ENCODE peak calls at places on chromosome 6, in nine cellular contexts. One of them, this sample, is unnamed.

GRCh38 chr6:139531148-139531547 is 156.7 kb upstream of the CITED2 start:
- DNase-seq in activated CD8-positive, alpha-beta memory T cell treated with anti-CD3 and anti-CD28 coated beads, Interleukin-2, amount 50 U/mL, for 4 hours: peak; percentile 23
- DNase-seq in epithelial cell of esophagus: peak; percentile 39
- DNase-seq in HL-60: no peak
- DNase-seq in H9: no peak
- DNase-seq in IMR-90: peak; percentile 62
- DNase-seq in CD4-positive, CD25-positive, alpha-beta regulatory T cell: peak; percentile 51
- DNase-seq in epithelial cell of prostate: no peak
- DNase-seq in C1 segment of cervical spinal cord: no peak
- DNase-seq in this sample: no peak

GRCh38 chr6:33908025-33908424 is 104.2 kb upstream of the MLN start:
- DNase-seq in activated CD8-positive, alpha-beta memory T cell treated with anti-CD3 and anti-CD28 coated beads, Interleukin-2, amount 50 U/mL, for 4 hours: no peak
- DNase-seq in epithelial cell of esophagus: no peak
- DNase-seq in HL-60: no peak
- DNase-seq in H9: no peak
- DNase-seq in IMR-90: no peak
- DNase-seq in CD4-positive, CD25-positive, alpha-beta regulatory T cell: no peak
- DNase-seq in epithelial cell of prostate: no peak
- DNase-seq in C1 segment of cervical spinal cord: no peak
- DNase-seq in this sample: no peak

GRCh38 chr6:32905078-32905477 is 35.8 kb downstream of the HLA-DMB start:
- DNase-seq in activated CD8-positive, alpha-beta memory T cell treated with anti-CD3 and anti-CD28 coated beads, Interleukin-2, amount 50 U/mL, for 4 hours: no peak
- DNase-seq in epithelial cell of esophagus: no peak
- DNase-seq in HL-60: no peak
- DNase-seq in H9: no peak
- DNase-seq in IMR-90: no peak
- DNase-seq in CD4-positive, CD25-positive, alpha-beta regulatory T cell: no peak
- DNase-seq in epithelial cell of prostate: no peak
- DNase-seq in C1 segment of cervical spinal cord: no peak
- DNase-seq in this sample: no peak

GRCh38 chr6:35026434-35027222 is 114.5 kb downstream of the TCP11 start:
- DNase-seq in activated CD8-positive, alpha-beta memory T cell treated with anti-CD3 and anti-CD28 coated beads, Interleukin-2, amount 50 U/mL, for 4 hours: no peak
- DNase-seq in epithelial cell of esophagus: peak; percentile 96
- DNase-seq in HL-60: no peak
- DNase-seq in H9: no peak
- DNase-seq in IMR-90: no peak
- DNase-seq in CD4-positive, CD25-positive, alpha-beta regulatory T cell: no peak
- DNase-seq in epithelial cell of prostate: peak; percentile 72
- DNase-seq in C1 segment of cervical spinal cord: no peak
- DNase-seq in this sample: no peak

GRCh38 chr6:158837684-158838625 is 18.8 kb upstream of the EZR start:
- DNase-seq in activated CD8-positive, alpha-beta memory T cell treated with anti-CD3 and anti-CD28 coated beads, Interleukin-2, amount 50 U/mL, for 4 hours: no peak
- DNase-seq in epithelial cell of esophagus: peak; percentile 77
- DNase-seq in HL-60: no peak
- DNase-seq in H9: no peak
- DNase-seq in IMR-90: peak; percentile 43
- DNase-seq in CD4-positive, CD25-positive, alpha-beta regulatory T cell: no peak
- DNase-seq in epithelial cell of prostate: no peak
- DNase-seq in C1 segment of cervical spinal cord: no peak
- DNase-seq in this sample: no peak

GRCh38 chr6:106444777-106445507 is 84.4 kb downstream of the CRYBG1 start:
- DNase-seq in activated CD8-positive, alpha-beta memory T cell treated with anti-CD3 and anti-CD28 coated beads, Interleukin-2, amount 50 U/mL, for 4 hours: no peak
- DNase-seq in epithelial cell of esophagus: peak; percentile 80
- DNase-seq in HL-60: peak; percentile 68
- DNase-seq in H9: peak; percentile 30
- DNase-seq in IMR-90: peak; percentile 69
- DNase-seq in CD4-positive, CD25-positive, alpha-beta regulatory T cell: peak; percentile 77
- DNase-seq in epithelial cell of prostate: no peak
- DNase-seq in C1 segment of cervical spinal cord: no peak
- DNase-seq in this sample: peak; percentile 31

GRCh38 chr6:85419046-85419759 is 30.7 kb upstream of the NT5E start:
- DNase-seq in activated CD8-positive, alpha-beta memory T cell treated with anti-CD3 and anti-CD28 coated beads, Interleukin-2, amount 50 U/mL, for 4 hours: no peak
- DNase-seq in epithelial cell of esophagus: peak; percentile 19
- DNase-seq in HL-60: no peak
- DNase-seq in H9: no peak
- DNase-seq in IMR-90: no peak
- DNase-seq in CD4-positive, CD25-positive, alpha-beta regulatory T cell: no peak
- DNase-seq in epithelial cell of prostate: no peak
- DNase-seq in C1 segment of cervical spinal cord: no peak
- DNase-seq in this sample: no peak

GRCh38 chr6:14880052-14880451 is 365.8 kb upstream of the JARID2 start:
- DNase-seq in activated CD8-positive, alpha-beta memory T cell treated with anti-CD3 and anti-CD28 coated beads, Interleukin-2, amount 50 U/mL, for 4 hours: no peak
- DNase-seq in epithelial cell of esophagus: no peak
- DNase-seq in HL-60: no peak
- DNase-seq in H9: no peak
- DNase-seq in IMR-90: no peak
- DNase-seq in CD4-positive, CD25-positive, alpha-beta regulatory T cell: no peak
- DNase-seq in epithelial cell of prostate: no peak
- DNase-seq in C1 segment of cervical spinal cord: no peak
- DNase-seq in this sample: no peak

GRCh38 chr6:168370310-168370991 is 50.9 kb upstream of the DACT2 start:
- DNase-seq in activated CD8-positive, alpha-beta memory T cell treated with anti-CD3 and anti-CD28 coated beads, Interleukin-2, amount 50 U/mL, for 4 hours: peak; percentile 67
- DNase-seq in epithelial cell of esophagus: no peak
- DNase-seq in HL-60: peak; percentile 48
- DNase-seq in H9: peak; percentile 85
- DNase-seq in IMR-90: no peak
- DNase-seq in CD4-positive, CD25-positive, alpha-beta regulatory T cell: peak; percentile 20
- DNase-seq in epithelial cell of prostate: no peak
- DNase-seq in C1 segment of cervical spinal cord: no peak
- DNase-seq in this sample: peak; percentile 15

GRCh38 chr6:157223021-157223430 is 100.3 kb downstream of the TMEM242 start:
- DNase-seq in activated CD8-positive, alpha-beta memory T cell treated with anti-CD3 and anti-CD28 coated beads, Interleukin-2, amount 50 U/mL, for 4 hours: no peak
- DNase-seq in epithelial cell of esophagus: no peak
- DNase-seq in HL-60: peak; percentile 72
- DNase-seq in H9: no peak
- DNase-seq in IMR-90: no peak
- DNase-seq in CD4-positive, CD25-positive, alpha-beta regulatory T cell: no peak
- DNase-seq in epithelial cell of prostate: no peak
- DNase-seq in C1 segment of cervical spinal cord: no peak
- DNase-seq in this sample: no peak

GRCh38 chr6:28944412-28945006 is 20.7 kb upstream of the TRIM27 start:
- DNase-seq in activated CD8-positive, alpha-beta memory T cell treated with anti-CD3 and anti-CD28 coated beads, Interleukin-2, amount 50 U/mL, for 4 hours: peak; percentile 67
- DNase-seq in epithelial cell of esophagus: peak; percentile 77
- DNase-seq in HL-60: peak; percentile 70
- DNase-seq in H9: peak; percentile 70
- DNase-seq in IMR-90: peak; percentile 81
- DNase-seq in CD4-positive, CD25-positive, alpha-beta regulatory T cell: peak; percentile 82
- DNase-seq in epithelial cell of prostate: no peak
- DNase-seq in C1 segment of cervical spinal cord: no peak
- DNase-seq in this sample: peak; percentile 74

GRCh38 chr6:41332842-41333736 is 2.3 kb upstream of the NCR2 start:
- DNase-seq in activated CD8-positive, alpha-beta memory T cell treated with anti-CD3 and anti-CD28 coated beads, Interleukin-2, amount 50 U/mL, for 4 hours: no peak
- DNase-seq in epithelial cell of esophagus: no peak
- DNase-seq in HL-60: no peak
- DNase-seq in H9: no peak
- DNase-seq in IMR-90: no peak
- DNase-seq in CD4-positive, CD25-positive, alpha-beta regulatory T cell: no peak
- DNase-seq in epithelial cell of prostate: no peak
- DNase-seq in C1 segment of cervical spinal cord: no peak
- DNase-seq in this sample: no peak

GRCh38 chr6:106972500-106972899 is 2.0 kb downstream of the CD24 start:
- DNase-seq in activated CD8-positive, alpha-beta memory T cell treated with anti-CD3 and anti-CD28 coated beads, Interleukin-2, amount 50 U/mL, for 4 hours: no peak
- DNase-seq in epithelial cell of esophagus: peak; percentile 28
- DNase-seq in HL-60: no peak
- DNase-seq in H9: no peak
- DNase-seq in IMR-90: no peak
- DNase-seq in CD4-positive, CD25-positive, alpha-beta regulatory T cell: no peak
- DNase-seq in epithelial cell of prostate: no peak
- DNase-seq in C1 segment of cervical spinal cord: no peak
- DNase-seq in this sample: no peak

GRCh38 chr6:142380626-142381025 is 78.8 kb downstream of the ADGRG6 start:
- DNase-seq in activated CD8-positive, alpha-beta memory T cell treated with anti-CD3 and anti-CD28 coated beads, Interleukin-2, amount 50 U/mL, for 4 hours: no peak
- DNase-seq in epithelial cell of esophagus: no peak
- DNase-seq in HL-60: peak; percentile 19
- DNase-seq in H9: no peak
- DNase-seq in IMR-90: no peak
- DNase-seq in CD4-positive, CD25-positive, alpha-beta regulatory T cell: no peak
- DNase-seq in epithelial cell of prostate: no peak
- DNase-seq in C1 segment of cervical spinal cord: no peak
- DNase-seq in this sample: no peak

GRCh38 chr6:153104220-153104619 is 26.9 kb downstream of the RGS17 start:
- DNase-seq in activated CD8-positive, alpha-beta memory T cell treated with anti-CD3 and anti-CD28 coated beads, Interleukin-2, amount 50 U/mL, for 4 hours: no peak
- DNase-seq in epithelial cell of esophagus: no peak
- DNase-seq in HL-60: no peak
- DNase-seq in H9: no peak
- DNase-seq in IMR-90: no peak
- DNase-seq in CD4-positive, CD25-positive, alpha-beta regulatory T cell: no peak
- DNase-seq in epithelial cell of prostate: no peak
- DNase-seq in C1 segment of cervical spinal cord: no peak
- DNase-seq in this sample: no peak

GRCh38 chr6:53956068-53956711 is 155.1 kb upstream of the MLIP start:
- DNase-seq in activated CD8-positive, alpha-beta memory T cell treated with anti-CD3 and anti-CD28 coated beads, Interleukin-2, amount 50 U/mL, for 4 hours: no peak
- DNase-seq in epithelial cell of esophagus: peak; percentile 80
- DNase-seq in HL-60: peak; percentile 39
- DNase-seq in H9: peak; percentile 88
- DNase-seq in IMR-90: peak; percentile 70
- DNase-seq in CD4-positive, CD25-positive, alpha-beta regulatory T cell: no peak
- DNase-seq in epithelial cell of prostate: peak; percentile 14
- DNase-seq in C1 segment of cervical spinal cord: no peak
- DNase-seq in this sample: no peak

GRCh38 chr6:247353-247752 is 44.9 kb upstream of the DUSP22 start:
- DNase-seq in activated CD8-positive, alpha-beta memory T cell treated with anti-CD3 and anti-CD28 coated beads, Interleukin-2, amount 50 U/mL, for 4 hours: no peak
- DNase-seq in epithelial cell of esophagus: no peak
- DNase-seq in HL-60: no peak
- DNase-seq in H9: no peak
- DNase-seq in IMR-90: no peak
- DNase-seq in CD4-positive, CD25-positive, alpha-beta regulatory T cell: no peak
- DNase-seq in epithelial cell of prostate: no peak
- DNase-seq in C1 segment of cervical spinal cord: no peak
- DNase-seq in this sample: no peak

GRCh38 chr6:41687501-41688175 is 47.8 kb downstream of the TFEB start:
- DNase-seq in activated CD8-positive, alpha-beta memory T cell treated with anti-CD3 and anti-CD28 coated beads, Interleukin-2, amount 50 U/mL, for 4 hours: no peak
- DNase-seq in epithelial cell of esophagus: peak; percentile 29
- DNase-seq in HL-60: no peak
- DNase-seq in H9: peak; percentile 94
- DNase-seq in IMR-90: no peak
- DNase-seq in CD4-positive, CD25-positive, alpha-beta regulatory T cell: no peak
- DNase-seq in epithelial cell of prostate: no peak
- DNase-seq in C1 segment of cervical spinal cord: no peak
- DNase-seq in this sample: no peak

GRCh38 chr6:10526156-10526555 is 5.0 kb downstream of the GCNT2 start:
- DNase-seq in activated CD8-positive, alpha-beta memory T cell treated with anti-CD3 and anti-CD28 coated beads, Interleukin-2, amount 50 U/mL, for 4 hours: no peak
- DNase-seq in epithelial cell of esophagus: peak; percentile 18
- DNase-seq in HL-60: no peak
- DNase-seq in H9: peak; percentile 12
- DNase-seq in IMR-90: no peak
- DNase-seq in CD4-positive, CD25-positive, alpha-beta regulatory T cell: no peak
- DNase-seq in epithelial cell of prostate: no peak
- DNase-seq in C1 segment of cervical spinal cord: no peak
- DNase-seq in this sample: no peak

GRCh38 chr6:37891072-37891471 is 71.5 kb downstream of the ZFAND3 start:
- DNase-seq in activated CD8-positive, alpha-beta memory T cell treated with anti-CD3 and anti-CD28 coated beads, Interleukin-2, amount 50 U/mL, for 4 hours: no peak
- DNase-seq in epithelial cell of esophagus: no peak
- DNase-seq in HL-60: no peak
- DNase-seq in H9: no peak
- DNase-seq in IMR-90: no peak
- DNase-seq in CD4-positive, CD25-positive, alpha-beta regulatory T cell: no peak
- DNase-seq in epithelial cell of prostate: no peak
- DNase-seq in C1 segment of cervical spinal cord: no peak
- DNase-seq in this sample: no peak

GRCh38 chr6:119308994-119309657 is 40.4 kb downstream of the MAN1A1 start:
- DNase-seq in activated CD8-positive, alpha-beta memory T cell treated with anti-CD3 and anti-CD28 coated beads, Interleukin-2, amount 50 U/mL, for 4 hours: no peak
- DNase-seq in epithelial cell of esophagus: no peak
- DNase-seq in HL-60: no peak
- DNase-seq in H9: no peak
- DNase-seq in IMR-90: no peak
- DNase-seq in CD4-positive, CD25-positive, alpha-beta regulatory T cell: no peak
- DNase-seq in epithelial cell of prostate: no peak
- DNase-seq in C1 segment of cervical spinal cord: no peak
- DNase-seq in this sample: no peak

GRCh38 chr6:136757150-136757549 is 35.1 kb downstream of the MAP3K5 start:
- DNase-seq in activated CD8-positive, alpha-beta memory T cell treated with anti-CD3 and anti-CD28 coated beads, Interleukin-2, amount 50 U/mL, for 4 hours: no peak
- DNase-seq in epithelial cell of esophagus: no peak
- DNase-seq in HL-60: no peak
- DNase-seq in H9: no peak
- DNase-seq in IMR-90: peak; percentile 36
- DNase-seq in CD4-positive, CD25-positive, alpha-beta regulatory T cell: no peak
- DNase-seq in epithelial cell of prostate: no peak
- DNase-seq in C1 segment of cervical spinal cord: no peak
- DNase-seq in this sample: no peak

GRCh38 chr6:105991561-105992314 is 94.4 kb upstream of the PRDM1 start:
- DNase-seq in activated CD8-positive, alpha-beta memory T cell treated with anti-CD3 and anti-CD28 coated beads, Interleukin-2, amount 50 U/mL, for 4 hours: peak; percentile 40
- DNase-seq in epithelial cell of esophagus: peak; percentile 39
- DNase-seq in HL-60: no peak
- DNase-seq in H9: peak; percentile 54
- DNase-seq in IMR-90: no peak
- DNase-seq in CD4-positive, CD25-positive, alpha-beta regulatory T cell: no peak
- DNase-seq in epithelial cell of prostate: no peak
- DNase-seq in C1 segment of cervical spinal cord: no peak
- DNase-seq in this sample: no peak

GRCh38 chr6:89411269-89412070 is 603 bp downstream of the RRAGD start:
- DNase-seq in activated CD8-positive, alpha-beta memory T cell treated with anti-CD3 and anti-CD28 coated beads, Interleukin-2, amount 50 U/mL, for 4 hours: peak; percentile 28
- DNase-seq in epithelial cell of esophagus: no peak
- DNase-seq in HL-60: peak; percentile 65
- DNase-seq in H9: peak; percentile 67
- DNase-seq in IMR-90: no peak
- DNase-seq in CD4-positive, CD25-positive, alpha-beta regulatory T cell: peak; percentile 24
- DNase-seq in epithelial cell of prostate: no peak
- DNase-seq in C1 segment of cervical spinal cord: peak; percentile 5
- DNase-seq in this sample: no peak

This sample was measured in CMK.